ENCODE peak calls at places on chromosomes 11 and 22, in nine cellular contexts. One of them, this sample, is unnamed.

GRCh38 chr22:17266261-17266971 is 47.2 kb upstream of the ADA2 start:
- DNase-seq in neural progenitor cell: peak; percentile 92
- DNase-seq in tibial artery: no peak
- DNase-seq in Calu3: peak; percentile 10
- DNase-seq in psoas muscle: no peak
- DNase-seq in astrocyte of the spinal cord: peak; percentile 21
- DNase-seq in A549: no peak
- DNase-seq in CD4-positive, alpha-beta T cell: peak; percentile 9
- DNase-seq in NB4: peak; percentile 64
- DNase-seq in this sample: no peak

GRCh38 chr11:69899957-69900821 is 81.0 kb upstream of the FGF3 start:
- DNase-seq in neural progenitor cell: no peak
- DNase-seq in tibial artery: no peak
- DNase-seq in Calu3: peak; percentile 85
- DNase-seq in psoas muscle: peak; percentile 43
- DNase-seq in astrocyte of the spinal cord: peak; percentile 43
- DNase-seq in A549: peak; percentile 56
- DNase-seq in CD4-positive, alpha-beta T cell: no peak
- DNase-seq in NB4: no peak
- DNase-seq in this sample: no peak

GRCh38 chr22:49736538-49736937 is 91.1 kb downstream of the BRD1 start:
- DNase-seq in neural progenitor cell: no peak
- DNase-seq in tibial artery: peak; percentile 54
- DNase-seq in Calu3: no peak
- DNase-seq in psoas muscle: no peak
- DNase-seq in astrocyte of the spinal cord: no peak
- DNase-seq in A549: no peak
- DNase-seq in CD4-positive, alpha-beta T cell: no peak
- DNase-seq in NB4: no peak
- DNase-seq in this sample: no peak

GRCh38 chr22:41939981-41940852 is 6.7 kb downstream of the CENPM start:
- DNase-seq in neural progenitor cell: no peak
- DNase-seq in tibial artery: no peak
- DNase-seq in Calu3: peak; percentile 52
- DNase-seq in psoas muscle: no peak
- DNase-seq in astrocyte of the spinal cord: no peak
- DNase-seq in A549: peak; percentile 67
- DNase-seq in CD4-positive, alpha-beta T cell: peak; percentile 97
- DNase-seq in NB4: peak; percentile 64
- DNase-seq in this sample: peak; percentile 84

GRCh38 chr11:70481625-70482528 is 83.5 kb downstream of the CTTN start:
- DNase-seq in neural progenitor cell: no peak
- DNase-seq in tibial artery: no peak
- DNase-seq in Calu3: peak; percentile 81
- DNase-seq in psoas muscle: peak; percentile 74
- DNase-seq in astrocyte of the spinal cord: peak; percentile 74
- DNase-seq in A549: peak; percentile 74
- DNase-seq in CD4-positive, alpha-beta T cell: no peak
- DNase-seq in NB4: no peak
- DNase-seq in this sample: no peak

GRCh38 chr22:27311666-27312566 is 489.6 kb downstream of the MN1 start:
- DNase-seq in neural progenitor cell: peak; percentile 51
- DNase-seq in tibial artery: no peak
- DNase-seq in Calu3: no peak
- DNase-seq in psoas muscle: no peak
- DNase-seq in astrocyte of the spinal cord: no peak
- DNase-seq in A549: no peak
- DNase-seq in CD4-positive, alpha-beta T cell: no peak
- DNase-seq in NB4: no peak
- DNase-seq in this sample: no peak

GRCh38 chr22:36334838-36335603 is 52.7 kb downstream of the MYH9 start:
- DNase-seq in neural progenitor cell: peak; percentile 78
- DNase-seq in tibial artery: no peak
- DNase-seq in Calu3: peak; percentile 28
- DNase-seq in psoas muscle: no peak
- DNase-seq in astrocyte of the spinal cord: peak; percentile 86
- DNase-seq in A549: no peak
- DNase-seq in CD4-positive, alpha-beta T cell: peak; percentile 53
- DNase-seq in NB4: peak; percentile 81
- DNase-seq in this sample: no peak

GRCh38 chr11:876550-876949 is 33.9 kb downstream of the TSPAN4 start:
- DNase-seq in neural progenitor cell: no peak
- DNase-seq in tibial artery: no peak
- DNase-seq in Calu3: no peak
- DNase-seq in psoas muscle: peak; percentile 63
- DNase-seq in astrocyte of the spinal cord: no peak
- DNase-seq in A549: no peak
- DNase-seq in CD4-positive, alpha-beta T cell: no peak
- DNase-seq in NB4: no peak
- DNase-seq in this sample: no peak

GRCh38 chr11:35487532-35488078 is 37.8 kb downstream of the PAMR1 start:
- DNase-seq in neural progenitor cell: peak; percentile 83
- DNase-seq in tibial artery: no peak
- DNase-seq in Calu3: peak; percentile 44
- DNase-seq in psoas muscle: no peak
- DNase-seq in astrocyte of the spinal cord: peak; percentile 69
- DNase-seq in A549: peak; percentile 48
- DNase-seq in CD4-positive, alpha-beta T cell: no peak
- DNase-seq in NB4: peak; percentile 33
- DNase-seq in this sample: no peak

GRCh38 chr11:65911682-65912568 is 6.9 kb downstream of the C11orf68 start:
- DNase-seq in neural progenitor cell: peak; percentile 67
- DNase-seq in tibial artery: peak; percentile 91
- DNase-seq in Calu3: peak; percentile 49
- DNase-seq in psoas muscle: peak; percentile 67
- DNase-seq in astrocyte of the spinal cord: peak; percentile 73
- DNase-seq in A549: peak; percentile 79
- DNase-seq in CD4-positive, alpha-beta T cell: no peak
- DNase-seq in NB4: peak; percentile 77
- DNase-seq in this sample: no peak

GRCh38 chr11:85810871-85811611 is at the start of gene SYTL2:
- DNase-seq in neural progenitor cell: peak; percentile 92
- DNase-seq in tibial artery: peak; percentile 85
- DNase-seq in Calu3: peak; percentile 75
- DNase-seq in psoas muscle: peak; percentile 74
- DNase-seq in astrocyte of the spinal cord: peak; percentile 50
- DNase-seq in A549: peak; percentile 58
- DNase-seq in CD4-positive, alpha-beta T cell: peak; percentile 55
- DNase-seq in NB4: peak; percentile 83
- DNase-seq in this sample: peak; percentile 73

GRCh38 chr11:77470971-77471370 is 2.9 kb downstream of the PAK1 start:
- DNase-seq in neural progenitor cell: no peak
- DNase-seq in tibial artery: no peak
- DNase-seq in Calu3: no peak
- DNase-seq in psoas muscle: no peak
- DNase-seq in astrocyte of the spinal cord: no peak
- DNase-seq in A549: no peak
- DNase-seq in CD4-positive, alpha-beta T cell: no peak
- DNase-seq in NB4: no peak
- DNase-seq in this sample: no peak

GRCh38 chr11:108609681-108610080 is 16.1 kb upstream of the EXPH5 start:
- DNase-seq in neural progenitor cell: no peak
- DNase-seq in tibial artery: no peak
- DNase-seq in Calu3: no peak
- DNase-seq in psoas muscle: no peak
- DNase-seq in astrocyte of the spinal cord: peak; percentile 30
- DNase-seq in A549: peak; percentile 34
- DNase-seq in CD4-positive, alpha-beta T cell: no peak
- DNase-seq in NB4: no peak
- DNase-seq in this sample: no peak

DNA sequence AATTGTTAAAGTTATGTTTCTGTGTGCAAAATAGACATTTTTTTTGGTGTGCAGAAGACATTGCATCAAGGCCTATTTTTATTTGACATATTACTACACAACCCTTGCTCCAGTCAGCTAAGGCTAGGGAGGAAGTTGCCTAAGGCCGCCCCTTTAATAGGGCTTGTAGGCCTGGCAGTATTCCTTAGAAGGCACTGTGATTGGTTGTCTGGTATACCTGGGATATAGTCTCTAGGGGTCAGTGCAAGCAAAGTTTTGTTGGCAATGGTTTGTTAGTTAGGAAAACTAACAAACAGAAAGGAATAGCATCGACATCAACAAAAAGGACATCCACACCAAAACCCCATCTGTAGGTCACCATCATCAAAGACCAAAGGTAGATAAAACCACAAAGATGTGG is 16.9 kb downstream of the CCDC15 start:
- DNase-seq in neural progenitor cell: peak; percentile 48
- DNase-seq in tibial artery: no peak
- DNase-seq in Calu3: peak; percentile 17
- DNase-seq in psoas muscle: no peak
- DNase-seq in astrocyte of the spinal cord: peak; percentile 35
- DNase-seq in A549: peak; percentile 32
- DNase-seq in CD4-positive, alpha-beta T cell: no peak
- DNase-seq in NB4: peak; percentile 51
- DNase-seq in this sample: no peak
- TF ChIP-seq CTCF in neural progenitor cell: peak; percentile 43
- TF ChIP-seq CTCF in tibial artery: no peak
- TF ChIP-seq CTCF in Calu3: no peak
- TF ChIP-seq CTCF in psoas muscle: no peak
- TF ChIP-seq CTCF in astrocyte of the spinal cord: no peak
- TF ChIP-seq CTCF in A549: no peak
- TF ChIP-seq CTCF in CD4-positive, alpha-beta T cell: no peak
- TF ChIP-seq CTCF in NB4: no peak
- TF ChIP-seq CTCF in this sample: no peak

GRCh38 chr22:22942511-22943329 is 55.1 kb downstream of the IGLL5 start:
- DNase-seq in neural progenitor cell: peak; percentile 90
- DNase-seq in tibial artery: peak; percentile 53
- DNase-seq in Calu3: peak; percentile 63
- DNase-seq in psoas muscle: peak; percentile 32
- DNase-seq in astrocyte of the spinal cord: peak; percentile 38
- DNase-seq in A549: peak; percentile 65
- DNase-seq in CD4-positive, alpha-beta T cell: peak; percentile 71
- DNase-seq in NB4: peak; percentile 82
- DNase-seq in this sample: peak; percentile 69

GRCh38 chr22:22941831-22942510 is 54.4 kb downstream of the IGLL5 start:
- DNase-seq in neural progenitor cell: no peak
- DNase-seq in tibial artery: peak; percentile 35
- DNase-seq in Calu3: no peak
- DNase-seq in psoas muscle: no peak
- DNase-seq in astrocyte of the spinal cord: no peak
- DNase-seq in A549: no peak
- DNase-seq in CD4-positive, alpha-beta T cell: no peak
- DNase-seq in NB4: no peak
- DNase-seq in this sample: no peak

GRCh38 chr22:22945195-22945594 is 57.6 kb downstream of the IGLL5 start:
- DNase-seq in neural progenitor cell: no peak
- DNase-seq in tibial artery: no peak
- DNase-seq in Calu3: no peak
- DNase-seq in psoas muscle: no peak
- DNase-seq in astrocyte of the spinal cord: no peak
- DNase-seq in A549: no peak
- DNase-seq in CD4-positive, alpha-beta T cell: no peak
- DNase-seq in NB4: no peak
- DNase-seq in this sample: peak; percentile 3

GRCh38 chr22:22944268-22944985 is 56.8 kb downstream of the IGLL5 start:
- DNase-seq in neural progenitor cell: no peak
- DNase-seq in tibial artery: no peak
- DNase-seq in Calu3: no peak
- DNase-seq in psoas muscle: no peak
- DNase-seq in astrocyte of the spinal cord: no peak
- DNase-seq in A549: no peak
- DNase-seq in CD4-positive, alpha-beta T cell: no peak
- DNase-seq in NB4: no peak
- DNase-seq in this sample: no peak

GRCh38 chr22:22943521-22944267 is 56.1 kb downstream of the IGLL5 start:
- DNase-seq in neural progenitor cell: no peak
- DNase-seq in tibial artery: no peak
- DNase-seq in Calu3: no peak
- DNase-seq in psoas muscle: no peak
- DNase-seq in astrocyte of the spinal cord: no peak
- DNase-seq in A549: no peak
- DNase-seq in CD4-positive, alpha-beta T cell: no peak
- DNase-seq in NB4: no peak
- DNase-seq in this sample: no peak
- TF ChIP-seq CTCF in neural progenitor cell: no peak
- TF ChIP-seq CTCF in tibial artery: no peak
- TF ChIP-seq CTCF in Calu3: no peak
- TF ChIP-seq CTCF in psoas muscle: no peak
- TF ChIP-seq CTCF in astrocyte of the spinal cord: no peak
- TF ChIP-seq CTCF in A549: no peak
- TF ChIP-seq CTCF in CD4-positive, alpha-beta T cell: no peak
- TF ChIP-seq CTCF in NB4: no peak
- TF ChIP-seq CTCF in this sample: no peak

GRCh38 chr11:88151866-88152265 is 23.4 kb downstream of the RAB38 start:
- DNase-seq in neural progenitor cell: no peak
- DNase-seq in tibial artery: no peak
- DNase-seq in Calu3: no peak
- DNase-seq in psoas muscle: no peak
- DNase-seq in astrocyte of the spinal cord: no peak
- DNase-seq in A549: no peak
- DNase-seq in CD4-positive, alpha-beta T cell: no peak
- DNase-seq in NB4: no peak
- DNase-seq in this sample: no peak

GRCh38 chr11:88146106-88146505 is 29.1 kb downstream of the RAB38 start:
- DNase-seq in neural progenitor cell: no peak
- DNase-seq in tibial artery: no peak
- DNase-seq in Calu3: no peak
- DNase-seq in psoas muscle: no peak
- DNase-seq in astrocyte of the spinal cord: no peak
- DNase-seq in A549: no peak
- DNase-seq in CD4-positive, alpha-beta T cell: no peak
- DNase-seq in NB4: no peak
- DNase-seq in this sample: no peak
- TF ChIP-seq CTCF in neural progenitor cell: no peak
- TF ChIP-seq CTCF in tibial artery: no peak
- TF ChIP-seq CTCF in Calu3: no peak
- TF ChIP-seq CTCF in psoas muscle: no peak
- TF ChIP-seq CTCF in astrocyte of the spinal cord: no peak
- TF ChIP-seq CTCF in A549: no peak
- TF ChIP-seq CTCF in CD4-positive, alpha-beta T cell: no peak
- TF ChIP-seq CTCF in NB4: no peak
- TF ChIP-seq CTCF in this sample: no peak

DNA sequence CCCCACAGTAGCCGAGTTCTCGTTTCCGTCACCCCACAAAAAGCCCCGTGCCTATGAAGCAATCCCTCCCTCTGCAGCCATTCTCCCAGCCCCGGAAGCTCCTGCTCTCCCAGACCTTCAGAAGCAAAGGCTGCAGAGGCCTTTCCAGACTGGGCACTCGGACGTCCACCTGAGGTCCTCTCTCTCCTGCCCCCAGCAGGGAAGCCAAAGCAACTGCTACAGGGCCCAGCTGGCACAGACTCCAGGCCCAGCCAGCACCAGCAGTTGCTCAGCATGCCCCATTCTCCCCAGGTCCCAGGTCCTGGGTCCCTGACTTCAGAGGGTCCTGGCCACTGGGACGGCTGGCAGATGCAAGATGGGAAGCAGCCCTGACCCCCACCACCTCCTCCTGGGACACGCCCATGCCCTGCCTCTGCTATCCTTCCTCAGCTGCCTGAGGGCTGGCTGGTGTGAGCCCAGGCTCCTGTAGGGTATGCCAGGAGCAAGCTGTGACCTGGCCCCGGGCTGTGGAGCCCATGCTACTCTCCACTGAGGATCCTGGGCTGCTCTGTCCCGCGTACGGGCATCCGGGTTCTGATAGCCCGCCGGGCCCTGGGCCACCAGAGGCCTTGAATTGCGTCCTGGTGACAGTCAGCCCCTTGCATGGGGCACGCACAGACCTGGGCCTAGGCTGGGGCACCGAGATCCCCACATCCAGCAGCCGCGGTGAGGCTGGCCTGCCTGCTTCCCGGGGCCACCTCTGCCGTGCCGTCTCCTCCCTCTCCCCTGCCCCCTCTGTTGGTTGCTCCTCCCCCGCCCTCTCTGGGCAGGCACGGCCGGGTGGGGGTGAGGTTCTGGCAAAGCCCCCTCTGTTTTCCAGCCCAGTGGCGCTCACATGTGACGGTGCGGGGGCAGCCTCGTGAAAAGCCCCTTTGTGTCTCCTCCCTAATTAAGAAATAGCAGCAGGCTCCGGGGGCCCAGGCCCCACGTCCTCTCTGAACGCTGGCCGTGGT is 1310.3 kb downstream of the BRD1 start:
- DNase-seq in neural progenitor cell: peak; percentile 38
- DNase-seq in tibial artery: no peak
- DNase-seq in Calu3: no peak
- DNase-seq in psoas muscle: no peak
- DNase-seq in astrocyte of the spinal cord: no peak
- DNase-seq in A549: peak; percentile 48
- DNase-seq in CD4-positive, alpha-beta T cell: no peak
- DNase-seq in NB4: no peak
- DNase-seq in this sample: no peak
- TF ChIP-seq CTCF in neural progenitor cell: peak; percentile 28
- TF ChIP-seq CTCF in tibial artery: no peak
- TF ChIP-seq CTCF in Calu3: no peak
- TF ChIP-seq CTCF in psoas muscle: no peak
- TF ChIP-seq CTCF in astrocyte of the spinal cord: no peak
- TF ChIP-seq CTCF in A549: no peak
- TF ChIP-seq CTCF in CD4-positive, alpha-beta T cell: no peak
- TF ChIP-seq CTCF in NB4: peak; percentile 29
- TF ChIP-seq CTCF in this sample: no peak